ENCODE peak calls at places on chromosomes 3 and 15, in four cellular contexts. R, Q, Z and E are unnamed samples.

GRCh38 chr15:41873711-41874110 is 20.1 kb downstream of the SPTBN5 start:
- DNase-seq in R (no peak), Q (no peak), Z (no peak), E (no peak)

GRCh38 chr3:139127101-139127500 is 82.4 kb upstream of the PRR23C start:
- DNase-seq in Z (no peak), R (no peak), Q (no peak), E (peak)

GRCh38 chr3:160486459-160486869 is 36.9 kb upstream of the TRIM59 start:
- DNase-seq in R (no peak), Q (no peak), Z (peak), E (peak)

GRCh38 chr3:141575879-141576743 is 89.3 kb downstream of the RASA2 start:
- DNase-seq in Z (no peak), R (no peak), Q (peak), E (peak)

GRCh38 chr15:28980709-28981350 is 95.1 kb downstream of the APBA2 start:
- DNase-seq in Q (no peak), R (no peak), Z (no peak), E (no peak)

GRCh38 chr3:179234244-179234643 is 16.7 kb downstream of the KCNMB3 start:
- DNase-seq in Q (no peak), Z (no peak), R (no peak), E (no peak)

GRCh38 chr15:38455096-38455495 is 1.2 kb downstream of the FAM98B start:
- DNase-seq in Q (no peak), Z (no peak), R (no peak), E (peak)

GRCh38 chr15:59678620-59679019 is 10.5 kb downstream of the BNIP2 start:
- DNase-seq in Q (no peak), R (no peak), Z (no peak), E (no peak)

GRCh38 chr3:29453278-29453961 is 172.5 kb downstream of the RBMS3 start:
- DNase-seq in R (peak), Q (peak), Z (no peak), E (no peak)

GRCh38 chr15:90665288-90666134 is 51.6 kb upstream of the BLM start:
- DNase-seq in R (peak), Z (no peak), Q (peak), E (peak)

GRCh38 chr3:31442755-31443154 is 90.0 kb upstream of the STT3B start:
- DNase-seq in Z (no peak), Q (no peak), R (no peak), E (no peak)

GRCh38 chr3:49255686-49256085 is 21.3 kb downstream of the C3orf62 start:
- DNase-seq in Q (no peak), Z (no peak), R (no peak), E (no peak)

GRCh38 chr15:59303136-59303535 is 69.5 kb downstream of the MYO1E start:
- DNase-seq in Z (no peak), Q (no peak), R (no peak), E (no peak)

GRCh38 chr3:13219902-13220296 is 146.7 kb upstream of the IQSEC1 start:
- DNase-seq in R (no peak), Q (no peak), Z (no peak), E (no peak)

GRCh38 chr3:95217661-95218060 is 1154.8 kb downstream of the NSUN3 start:
- DNase-seq in R (no peak), Q (no peak), Z (no peak), E (no peak)

GRCh38 chr3:194861375-194861774 is 175.7 kb downstream of the FAM43A start:
- DNase-seq in R (no peak), Q (no peak), Z (no peak), E (no peak)

GRCh38 chr3:56303508-56303907 is 164.8 kb downstream of the ERC2 start:
- DNase-seq in Z (no peak), Q (peak), R (no peak), E (no peak)

GRCh38 chr3:99920530-99921376 is 103.1 kb downstream of the CMSS1 start:
- DNase-seq in R (peak), Q (peak), Z (no peak), E (no peak)

GRCh38 chr3:188187055-188187454 is 33.1 kb downstream of the LPP start:
- DNase-seq in Q (no peak), Z (peak), R (no peak), E (no peak)

GRCh38 chr3:29215948-29216347 is 64.9 kb upstream of the RBMS3 start:
- DNase-seq in Z (no peak), Q (no peak), R (no peak), E (peak)

GRCh38 chr3:193214445-193214844 is 26.6 kb upstream of the PLAAT1 start:
- DNase-seq in R (no peak), Z (no peak), Q (peak), E (no peak)

GRCh38 chr15:47265686-47266085 is 451.6 kb upstream of the SEMA6D start:
- DNase-seq in Q (no peak), Z (no peak), R (no peak), E (no peak)

GRCh38 chr3:67127254-67127653 is 129.1 kb downstream of the KBTBD8 start:
- DNase-seq in Q (no peak), Z (no peak), R (no peak), E (no peak)

GRCh38 chr15:99187886-99188285 is 61.5 kb downstream of the TTC23 start:
- DNase-seq in R (no peak), Z (peak), Q (no peak), E (no peak)

GRCh38 chr3:54902286-54902685 is 25.6 kb downstream of the LRTM1 start:
- DNase-seq in R (no peak), Z (no peak), Q (no peak), E (no peak)

GRCh38 chr3:184133840-184134745 is 1.1 kb upstream of the EIF2B5 start:
- DNase-seq in Q (peak), Z (peak), R (peak), E (peak)

GRCh38 chr3:14879161-14879888 is 60.6 kb downstream of the FGD5 start:
- DNase-seq in Q (no peak), R (peak), Z (no peak), E (no peak)

GRCh38 chr3:64686446-64686908 is 1.3 kb downstream of the ADAMTS9 start:
- DNase-seq in Q (no peak), R (peak), Z (no peak), E (peak)

GRCh38 chr15:38474155-38474757 is 20.3 kb downstream of the FAM98B start:
- DNase-seq in Q (peak), Z (no peak), R (no peak), E (peak)

GRCh38 chr3:58386966-58387365 is 46.7 kb downstream of the PDHB start:
- DNase-seq in Q (no peak), R (no peak), Z (no peak), E (peak)